ENCODE peak calls at places on chromosomes 3 and 15, in four cellular contexts. One of them, this sample, is unnamed.

GRCh38 chr15:74653426-74654082 is 37.9 kb downstream of the CLK3 start:
- DNase-seq in cardiac fibroblast: peak
- DNase-seq in body of pancreas: no peak
- DNase-seq in GDM1: no peak
- DNase-seq in this sample: peak

GRCh38 chr3:190517696-190518095 is 3.8 kb downstream of the IL1RAP start:
- DNase-seq in cardiac fibroblast: peak
- DNase-seq in body of pancreas: no peak
- DNase-seq in GDM1: no peak
- DNase-seq in this sample: peak

GRCh38 chr3:63864008-63864871 is 573 bp downstream of the ATXN7 start:
- DNase-seq in GDM1: no peak
- DNase-seq in cardiac fibroblast: peak
- DNase-seq in body of pancreas: peak
- DNase-seq in this sample: no peak

GRCh38 chr3:118607915-118608820 is 426.5 kb downstream of the IGSF11 start:
- DNase-seq in body of pancreas: no peak
- DNase-seq in cardiac fibroblast: no peak
- DNase-seq in GDM1: no peak
- DNase-seq in this sample: no peak

GRCh38 chr3:113626513-113627371 is 69.7 kb downstream of the USF3 start:
- DNase-seq in cardiac fibroblast: peak
- DNase-seq in GDM1: peak
- DNase-seq in body of pancreas: peak
- DNase-seq in this sample: peak

GRCh38 chr3:152421162-152421561 is 152.4 kb downstream of the MBNL1 start:
- DNase-seq in body of pancreas: no peak
- DNase-seq in GDM1: no peak
- DNase-seq in cardiac fibroblast: no peak
- DNase-seq in this sample: no peak

GRCh38 chr3:169399068-169399467 is 264.4 kb downstream of the MECOM start:
- DNase-seq in cardiac fibroblast: no peak
- DNase-seq in body of pancreas: no peak
- DNase-seq in GDM1: no peak
- DNase-seq in this sample: no peak

GRCh38 chr3:139095803-139096466 is 51.2 kb upstream of the PRR23C start:
- DNase-seq in GDM1: no peak
- DNase-seq in cardiac fibroblast: no peak
- DNase-seq in body of pancreas: no peak
- DNase-seq in this sample: no peak

GRCh38 chr15:60570936-60571530 is 92.1 kb upstream of the ICE2 start:
- DNase-seq in cardiac fibroblast: no peak
- DNase-seq in body of pancreas: no peak
- DNase-seq in GDM1: no peak
- DNase-seq in this sample: no peak

GRCh38 chr3:133280591-133280990 is 119.3 kb upstream of the BFSP2 start:
- DNase-seq in cardiac fibroblast: no peak
- DNase-seq in GDM1: no peak
- DNase-seq in body of pancreas: no peak
- DNase-seq in this sample: no peak

GRCh38 chr15:41557673-41558399 is 1.2 kb upstream of the TYRO3 start:
- DNase-seq in body of pancreas: peak
- DNase-seq in GDM1: peak
- DNase-seq in cardiac fibroblast: peak
- DNase-seq in this sample: no peak

GRCh38 chr3:185630182-185630622 is 44.1 kb downstream of the SENP2 start:
- DNase-seq in GDM1: no peak
- DNase-seq in cardiac fibroblast: peak
- DNase-seq in body of pancreas: peak
- DNase-seq in this sample: no peak

GRCh38 chr3:38563070-38563901 is 67.1 kb downstream of the EXOG start:
- DNase-seq in GDM1: no peak
- DNase-seq in cardiac fibroblast: no peak
- DNase-seq in body of pancreas: peak
- DNase-seq in this sample: no peak

GRCh38 chr3:126961191-126961790 is 21.6 kb upstream of the PLXNA1 start:
- DNase-seq in GDM1: no peak
- DNase-seq in cardiac fibroblast: peak
- DNase-seq in body of pancreas: peak
- DNase-seq in this sample: peak

GRCh38 chr3:66754613-66755012 is 243.5 kb upstream of the KBTBD8 start:
- DNase-seq in GDM1: no peak
- DNase-seq in cardiac fibroblast: no peak
- DNase-seq in body of pancreas: no peak
- DNase-seq in this sample: no peak

GRCh38 chr3:24318668-24319287 is 175.9 kb downstream of the THRB start:
- DNase-seq in cardiac fibroblast: peak
- DNase-seq in GDM1: no peak
- DNase-seq in body of pancreas: no peak
- DNase-seq in this sample: no peak

GRCh38 chr3:184110316-184110725 is 13.5 kb downstream of the HTR3E start:
- DNase-seq in cardiac fibroblast: peak
- DNase-seq in GDM1: no peak
- DNase-seq in body of pancreas: no peak
- DNase-seq in this sample: peak

GRCh38 chr3:23809294-23809693 is 3.5 kb downstream of the UBE2E1 start:
- DNase-seq in GDM1: no peak
- DNase-seq in body of pancreas: no peak
- DNase-seq in cardiac fibroblast: no peak
- DNase-seq in this sample: no peak